ENCODE peak calls at places on chromosomes 13 and 19, in four cellular contexts. H, Q, T and W are unnamed samples.

GRCh38 chr13:51643882-51644281 is 59.6 kb downstream of the WDFY2 start:
- DNase-seq in H (no peak), Q (no peak), T (no peak), W (peak)

GRCh38 chr13:51363625-51364024 is 24.1 kb downstream of the SERPINE3 start:
- DNase-seq in H (no peak), Q (no peak), T (no peak), W (no peak)

GRCh38 chr13:109159650-109160309 is 530.4 kb downstream of the MYO16 start:
- DNase-seq in H (no peak), Q (no peak), T (no peak), W (no peak)

GRCh38 chr13:79775830-79776229 is 294.9 kb downstream of the NDFIP2 start:
- DNase-seq in H (no peak), Q (no peak), T (no peak), W (peak)

GRCh38 chr19:29365836-29366417 is 153.0 kb upstream of the UQCRFS1 start:
- DNase-seq in H (no peak), Q (no peak), T (no peak), W (no peak)

GRCh38 chr19:33903489-33903850 is 106.8 kb downstream of the KCTD15 start:
- DNase-seq in H (no peak), Q (no peak), T (no peak), W (no peak)

GRCh38 chr13:103055166-103055565 is 11.1 kb downstream of the SLC10A2 start:
- DNase-seq in H (no peak), Q (no peak), T (no peak), W (no peak)

GRCh38 chr19:47309038-47309437 is 623 bp upstream of the C5AR1 start:
- DNase-seq in H (no peak), Q (no peak), T (no peak), W (peak)

GRCh38 chr13:112893570-112894422 is 75.2 kb upstream of the MCF2L start:
- DNase-seq in H (no peak), Q (no peak), T (no peak), W (peak)

GRCh38 chr19:5713228-5713627 is 6.7 kb downstream of the LONP1 start:
- DNase-seq in H (no peak), Q (no peak), T (no peak), W (no peak)

GRCh38 chr13:48579167-48579918 is 46.5 kb upstream of the RCBTB2 start:
- DNase-seq in H (no peak), Q (no peak), T (no peak), W (no peak)

GRCh38 chr19:47614559-47614958 is 5.6 kb downstream of the BICRA start:
- DNase-seq in H (no peak), Q (no peak), T (no peak), W (no peak)

GRCh38 chr19:40609561-40610395 is 8.6 kb downstream of the LTBP4 start:
- DNase-seq in H (peak), Q (peak), T (peak), W (peak)

GRCh38 chr13:31200636-31200970 is 828 bp downstream of the B3GLCT start:
- DNase-seq in H (peak), Q (peak), T (peak), W (peak)

GRCh38 chr13:91347996-91348905 is 764 bp downstream of the MIR17HG start:
- DNase-seq in H (peak), Q (peak), T (peak), W (peak)

GRCh38 chr13:112506046-112506445 is 81.9 kb downstream of the TUBGCP3 start:
- DNase-seq in H (no peak), Q (no peak), T (no peak), W (no peak)

GRCh38 chr13:76523740-76524382 is 362.3 kb downstream of the KCTD12 start:
- DNase-seq in H (no peak), Q (no peak), T (no peak), W (no peak)

GRCh38 chr13:104204177-104204576 is 1138.0 kb upstream of the SLC10A2 start:
- DNase-seq in H (no peak), Q (no peak), T (no peak), W (no peak)

GRCh38 chr13:62704795-62705329 is 1289.2 kb upstream of the PCDH20 start:
- DNase-seq in H (no peak), Q (no peak), T (no peak), W (no peak)

GRCh38 chr19:48656840-48657474 is 11.0 kb upstream of the CA11 start:
- DNase-seq in H (no peak), Q (no peak), T (no peak), W (no peak)

GRCh38 chr13:58043971-58044370 is 412.4 kb downstream of the PCDH17 start:
- DNase-seq in H (no peak), Q (no peak), T (no peak), W (no peak)

GRCh38 chr19:15280915-15281683 is 48.9 kb upstream of the EPHX3 start:
- DNase-seq in H (no peak), Q (peak), T (peak), W (peak)

GRCh38 chr13:52650731-52651130 is 1.9 kb upstream of the SUGT1 start:
- DNase-seq in H (no peak), Q (no peak), T (no peak), W (no peak)
- H3K27ac ChIP-seq in H (no peak), Q (no peak), T (no peak), W (peak)

GRCh38 chr19:51637362-51637978 is 7.3 kb upstream of the SIGLEC5 start:
- DNase-seq in H (no peak), Q (no peak), T (no peak), W (no peak)
- H3K27ac ChIP-seq in H (no peak), Q (no peak), T (no peak), W (no peak)

GRCh38 chr13:99315186-99315585 is 8.0 kb upstream of the GPR183 start:
- DNase-seq in H (no peak), Q (no peak), T (no peak), W (no peak)
- H3K27ac ChIP-seq in H (peak), Q (peak), T (no peak), W (no peak)

GRCh38 chr19:49953376-49953775 is 7.6 kb downstream of the SIGLEC11 start:
- DNase-seq in H (no peak), Q (no peak), T (no peak), W (no peak)
- H3K27ac ChIP-seq in H (no peak), Q (no peak), T (peak), W (no peak)

GRCh38 chr13:33178197-33178699 is 107.3 kb downstream of the STARD13 start:
- DNase-seq in H (no peak), Q (no peak), T (no peak), W (peak)

GRCh38 chr13:33180009-33180804 is 105.3 kb downstream of the STARD13 start:
- DNase-seq in H (no peak), Q (no peak), T (no peak), W (peak)

GRCh38 chr13:33181264-33181663 is 104.3 kb downstream of the STARD13 start:
- DNase-seq in H (no peak), Q (no peak), T (no peak), W (no peak)

GRCh38 chr13:33176526-33176925 is 109.0 kb downstream of the STARD13 start:
- DNase-seq in H (no peak), Q (no peak), T (no peak), W (no peak)

GRCh38 chr13:33179463-33179862 is 106.1 kb downstream of the STARD13 start:
- DNase-seq in H (no peak), Q (no peak), T (no peak), W (no peak)
- H3K27ac ChIP-seq in H (no peak), Q (no peak), T (peak), W (peak)

GRCh38 chr19:38766276-38767047 is 6.9 kb downstream of the LGALS7 start:
- DNase-seq in H (no peak), Q (no peak), T (no peak), W (no peak)

GRCh38 chr19:38773469-38774177 is at the start of gene LGALS7:
- DNase-seq in H (no peak), Q (no peak), T (no peak), W (no peak)

GRCh38 chr19:38765214-38765613 is 8.1 kb downstream of the LGALS7 start:
- DNase-seq in H (no peak), Q (no peak), T (no peak), W (no peak)

GRCh38 chr19:38774181-38774950 is 1.0 kb upstream of the LGALS7 start:
- DNase-seq in H (no peak), Q (no peak), T (no peak), W (no peak)

DNA sequence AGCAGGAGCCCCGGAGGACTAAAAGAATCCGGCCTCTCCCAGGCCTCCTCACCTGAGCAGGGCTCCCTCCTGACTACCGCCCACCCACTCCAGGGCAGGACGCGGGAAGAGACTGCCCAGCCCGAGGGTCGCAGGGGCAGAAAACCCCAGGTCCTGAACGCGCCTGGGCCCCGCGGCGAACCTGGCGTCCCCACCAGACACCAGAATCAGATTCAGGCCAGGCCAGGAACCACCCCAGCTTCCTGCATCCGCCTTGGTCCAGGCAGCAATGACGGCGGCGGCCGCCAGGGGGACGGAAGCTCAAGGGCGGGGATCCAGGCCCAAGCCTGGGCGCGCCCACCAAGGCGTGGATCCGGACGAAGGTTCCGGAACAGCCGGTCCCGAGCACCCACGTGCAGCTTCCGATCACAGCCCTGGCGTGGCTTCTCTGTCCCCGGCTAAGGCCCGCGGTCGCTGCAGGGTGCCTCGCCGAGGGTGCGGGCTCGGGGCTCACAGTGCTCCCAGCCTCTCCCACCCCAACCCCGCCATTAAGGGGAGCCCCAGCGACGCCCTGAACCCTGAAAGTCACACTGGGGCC is 3.6 kb downstream of the LGALS7 start:
- DNase-seq in H (peak), Q (peak), T (peak), W (peak)
- H3K27ac ChIP-seq in H (no peak), Q (peak), T (peak), W (no peak)

DNA sequence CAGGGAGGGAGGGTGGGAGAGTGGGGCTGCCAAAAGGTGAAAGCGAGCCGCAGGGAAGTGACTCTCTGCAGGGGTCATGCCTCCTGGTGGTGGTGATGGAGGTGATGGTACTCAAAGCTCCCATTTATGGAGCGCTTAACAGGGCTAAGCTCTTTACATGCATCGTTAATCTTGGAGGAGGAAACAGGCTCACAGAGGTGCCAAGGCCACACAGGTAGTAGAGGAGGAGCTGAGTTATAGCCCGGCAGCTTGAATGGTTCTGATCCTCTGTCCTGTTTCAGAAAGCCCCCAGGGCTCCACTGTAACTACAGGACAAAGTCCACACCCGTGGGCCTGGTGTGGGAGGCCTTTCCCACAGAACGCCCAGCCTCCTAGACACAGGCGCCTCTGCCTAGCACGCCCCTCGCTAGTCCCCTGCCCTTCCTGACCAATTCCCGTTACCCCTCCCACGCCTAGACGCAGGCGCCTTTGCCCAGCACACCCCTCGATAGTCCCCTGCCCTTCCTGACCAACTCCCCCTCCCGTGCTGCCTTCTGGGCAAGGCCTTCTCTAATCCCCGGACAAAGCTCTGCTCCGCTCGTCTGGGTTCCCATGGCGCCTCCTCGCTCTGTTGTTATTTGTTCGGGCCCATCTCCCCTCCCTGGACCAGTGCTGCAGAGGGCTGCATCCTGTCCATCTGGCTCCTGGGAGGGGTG is 10.8 kb downstream of the PPP1R37 start:
- DNase-seq in H (no peak), Q (no peak), T (no peak), W (peak)
- H3K27ac ChIP-seq in H (no peak), Q (no peak), T (peak), W (no peak)

GRCh38 chr13:95677564-95678386 is 836 bp downstream of the DNAJC3 start:
- DNase-seq in H (no peak), Q (peak), T (no peak), W (peak)
- H3K27ac ChIP-seq in H (peak), Q (peak), T (peak), W (peak)

GRCh38 chr13:35978607-35979316 is 152.4 kb downstream of the DCLK1 start:
- DNase-seq in H (no peak), Q (no peak), T (no peak), W (peak)
- H3K27ac ChIP-seq in H (no peak), Q (peak), T (peak), W (no peak)